ENCODE peak calls at places on chromosomes 5 and 9, in four cellular contexts. W is fibroblast of lung, K is amygdala, X is neural crest cell. P is an unnamed sample.
A peak's percentile ranks its signal among the peaks of the same experiment; 100 is the strongest.

GRCh38 chr5:3302228-3302627 is 293.4 kb upstream of the IRX1 start:
- DNase-seq in K (no peak), X (no peak), W (no peak), P (no peak)

GRCh38 chr5:135521964-135522363 is 13.8 kb downstream of the NEUROG1 start:
- DNase-seq in X (no peak), W (no peak), K (no peak), P (no peak)

GRCh38 chr9:86639899-86640379 is 285.7 kb upstream of the TUT7 start:
- DNase-seq in W (no peak), X (no peak), K (no peak), P (no peak)

GRCh38 chr5:98755406-98755805 is 18.1 kb upstream of the RGMB start:
- DNase-seq in X (no peak), W (peak; percentile 75), K (no peak), P (no peak)

GRCh38 chr5:113219695-113220094 is 215.1 kb downstream of the TSSK1B start:
- DNase-seq in W (no peak), K (no peak), X (no peak), P (no peak)

GRCh38 chr5:148561712-148562365 is 92.5 kb downstream of the HTR4 start:
- DNase-seq in K (no peak), W (peak; percentile 21), X (no peak), P (no peak)

GRCh38 chr9:16598316-16598715 is 272.2 kb downstream of the BNC2 start:
- DNase-seq in K (no peak), X (no peak), W (no peak), P (no peak)

GRCh38 chr9:104779334-104779733 is 15.4 kb downstream of the NIPSNAP3B start:
- DNase-seq in K (no peak), W (no peak), X (no peak), P (no peak)

GRCh38 chr5:38556599-38557308 is at the start of gene LIFR:
- DNase-seq in W (peak; percentile 81), K (peak; percentile 84), X (peak; percentile 79), P (peak; percentile 91)

GRCh38 chr9:126131066-126132010 is 195.3 kb upstream of the MVB12B start:
- DNase-seq in W (no peak), X (no peak), K (no peak), P (no peak)

P was measured in tibial artery.